ENCODE peak calls at places on chromosomes 12 and 14, in four cellular contexts. X is hepatocyte, R is fibroblast of the aortic adventitia, N is body of pancreas. T is an unnamed sample.

GRCh38 chr12:21527451-21528180 is 1.5 kb downstream of the SPX start:
- DNase-seq in N (peak), R (peak), X (peak), T (peak)

GRCh38 chr12:82099216-82099615 is 259.0 kb downstream of the CCDC59 start:
- DNase-seq in R (no peak), X (no peak), N (no peak), T (no peak)

GRCh38 chr12:6074979-6075585 is 49.4 kb downstream of the VWF start:
- DNase-seq in X (no peak), N (no peak), R (no peak), T (peak)

GRCh38 chr12:72272731-72273498 is 745 bp downstream of the TRHDE start:
- DNase-seq in X (peak), N (peak), R (no peak), T (peak)

GRCh38 chr12:58029260-58029659 is 87.9 kb downstream of the ATP23 start:
- DNase-seq in R (no peak), X (no peak), N (no peak), T (no peak)

GRCh38 chr14:59377991-59378720 is 87.0 kb downstream of the GPR135 start:
- DNase-seq in R (no peak), X (no peak), N (no peak), T (no peak)

GRCh38 chr14:93962701-93963601 is 13.4 kb downstream of the ASB2 start:
- DNase-seq in N (no peak), R (no peak), X (no peak), T (no peak)

GRCh38 chr14:74244115-74244514 is 4.9 kb downstream of the VSX2 start:
- DNase-seq in R (no peak), N (no peak), X (no peak), T (no peak)

GRCh38 chr12:90128526-90128925 is 419.9 kb upstream of the ATP2B1 start:
- DNase-seq in X (no peak), R (no peak), N (no peak), T (no peak)

GRCh38 chr12:102756564-102756963 is 160.5 kb downstream of the PAH start:
- DNase-seq in R (no peak), X (no peak), N (no peak), T (no peak)

GRCh38 chr14:34699873-34700621 is 14.3 kb downstream of the CFL2 start:
- DNase-seq in R (peak), X (peak), N (no peak), T (no peak)

GRCh38 chr12:82426081-82426480 is 67.8 kb downstream of the METTL25 start:
- DNase-seq in R (no peak), N (no peak), X (no peak), T (no peak)

GRCh38 chr12:5503774-5504173 is 71.9 kb downstream of the NTF3 start:
- DNase-seq in R (no peak), X (peak), N (no peak), T (peak)

GRCh38 chr14:95431199-95432145 is 85.0 kb downstream of the SYNE3 start:
- DNase-seq in N (peak), R (peak), X (peak), T (peak)

GRCh38 chr12:64229240-64229639 is 7.1 kb upstream of the KICS2 start:
- DNase-seq in N (no peak), X (no peak), R (no peak), T (no peak)

GRCh38 chr12:131860472-131861260 is 32.5 kb downstream of the MMP17 start:
- DNase-seq in N (no peak), R (peak), X (peak), T (peak)

GRCh38 chr12:113130457-113131135 is 5.0 kb downstream of the RASAL1 start:
- DNase-seq in N (no peak), R (no peak), X (no peak), T (no peak)
- TF ChIP-seq CTCF in N (no peak), R (no peak), X (no peak), T (no peak)

DNA sequence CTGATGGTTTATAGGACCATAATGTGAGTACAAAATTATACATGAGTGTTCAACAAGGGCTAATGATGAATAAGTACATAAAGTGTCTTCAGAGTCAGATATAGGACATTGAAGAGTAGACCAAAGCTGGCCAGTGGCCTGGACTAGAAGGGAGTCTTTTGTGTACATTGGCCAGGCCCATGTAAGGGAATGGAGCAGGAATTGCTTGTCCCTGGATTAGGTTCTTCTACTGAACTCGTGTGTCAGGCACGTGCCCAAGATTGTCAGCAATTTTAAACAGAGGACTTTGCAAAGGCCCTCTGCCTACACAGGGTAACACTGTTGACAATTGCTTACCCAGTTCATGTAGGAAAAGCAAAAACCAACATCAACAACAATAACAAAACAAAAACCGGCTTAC is 196.0 kb upstream of the SEL1L start:
- DNase-seq in X (no peak), N (no peak), R (no peak), T (no peak)
- H3K4me3 ChIP-seq in X (no peak), N (no peak), R (no peak), T (no peak)

GRCh38 chr14:79587194-79587593 is 624.1 kb downstream of the DIO2 start:
- DNase-seq in N (no peak), X (no peak), R (no peak), T (no peak)

GRCh38 chr14:79583738-79584405 is 627.4 kb downstream of the DIO2 start:
- DNase-seq in R (peak), X (no peak), N (no peak), T (no peak)

GRCh38 chr14:79585845-79586244 is 625.5 kb downstream of the DIO2 start:
- DNase-seq in R (peak), X (no peak), N (no peak), T (no peak)

GRCh38 chr14:79586401-79586800 is 624.9 kb downstream of the DIO2 start:
- DNase-seq in N (peak), R (no peak), X (no peak), T (no peak)

DNA sequence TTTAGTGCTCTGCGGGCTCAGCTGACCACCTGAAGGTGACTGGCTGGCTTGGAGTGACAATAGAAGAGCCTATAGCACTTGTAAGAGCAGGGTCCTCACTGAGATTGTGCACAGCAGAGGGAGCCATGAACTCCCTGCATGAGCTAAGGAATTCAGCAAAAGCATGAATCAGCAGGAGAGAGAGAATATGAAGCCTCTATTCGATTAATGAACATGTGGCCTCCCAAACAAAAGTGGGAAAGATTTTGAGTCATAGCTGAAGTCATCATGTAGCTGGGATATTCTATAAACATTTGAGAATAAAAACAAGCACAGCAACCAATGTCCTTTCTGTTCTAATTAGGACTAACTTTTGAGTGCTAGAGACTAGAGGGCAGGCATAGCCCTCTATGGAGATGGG is 626.6 kb downstream of the DIO2 start:
- DNase-seq in X (peak), R (peak), N (no peak), T (no peak)
- TF ChIP-seq CTCF in X (peak), R (peak), N (no peak), T (no peak)

DNA sequence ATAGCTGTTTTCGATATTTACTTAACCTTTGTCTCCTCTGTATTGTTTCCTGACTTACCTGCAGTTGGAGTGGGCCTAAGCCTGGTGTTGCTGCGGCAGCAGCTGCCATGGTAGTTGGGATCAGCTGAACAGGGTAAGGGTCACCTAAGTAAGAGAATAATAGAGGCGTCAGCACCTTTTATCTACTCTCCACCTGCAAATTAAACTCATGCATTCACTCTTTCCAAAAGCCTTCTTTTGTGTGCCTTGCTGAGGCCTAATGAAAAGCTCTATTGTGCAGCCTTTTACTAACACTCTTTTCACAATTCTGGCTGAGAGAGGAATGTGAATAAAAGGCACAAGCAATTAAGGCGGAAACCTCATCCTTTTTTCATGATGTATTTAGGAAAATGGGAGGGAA is 308.7 kb downstream of the SOX5 start:
- DNase-seq in X (no peak), N (no peak), R (no peak), T (no peak)
- H3K4me3 ChIP-seq in X (no peak), N (no peak), R (no peak), T (no peak)

DNA sequence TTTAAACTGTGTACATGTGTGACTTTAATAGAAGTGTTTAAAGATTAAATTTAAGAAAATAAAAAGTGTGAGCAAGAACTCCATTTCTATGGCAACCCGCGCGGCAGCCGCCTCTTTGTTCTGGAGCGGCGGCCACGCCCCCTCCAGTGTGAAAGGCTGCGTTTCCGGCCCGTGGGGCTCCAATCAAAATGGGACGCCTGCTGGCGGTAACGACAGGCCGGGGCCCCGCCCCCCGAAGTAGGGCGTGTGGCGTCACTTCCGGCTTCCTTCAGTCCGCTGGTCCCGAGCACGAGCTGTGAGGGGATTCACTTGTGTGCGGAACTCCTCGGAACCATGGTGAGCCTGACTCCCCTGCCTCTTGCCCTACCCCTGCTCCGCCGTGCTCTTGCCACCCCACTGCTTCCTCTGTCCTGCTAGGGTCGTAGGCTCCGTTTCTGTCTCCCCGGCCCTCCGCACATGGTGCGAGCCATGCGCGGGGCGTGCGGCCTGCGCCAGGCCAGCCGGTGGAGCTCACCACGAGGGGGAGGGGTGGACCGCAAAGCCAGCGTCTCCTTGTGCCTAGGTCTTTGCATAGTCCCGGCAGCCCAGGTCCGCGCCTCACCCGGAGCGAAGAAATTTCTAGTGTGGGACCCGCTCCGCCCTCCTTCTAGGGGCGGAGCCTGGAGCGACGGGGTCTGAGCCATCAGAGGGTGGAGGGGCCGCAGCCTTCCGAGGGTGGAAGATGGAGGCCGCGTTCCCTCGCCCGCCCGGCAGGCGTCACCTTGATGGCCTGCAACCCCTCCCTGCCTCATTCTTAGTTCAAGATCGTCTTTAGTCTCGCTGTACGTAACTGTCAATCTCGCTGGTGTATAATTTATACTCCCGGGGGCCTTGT is at the start of gene CCT2:
- DNase-seq in N (peak), X (peak), R (peak), T (peak)
- TF ChIP-seq CTCF in N (peak), X (peak), R (peak), T (peak)

GRCh38 chr14:77105118-77105517 is 7.1 kb downstream of the CIPC start:
- DNase-seq in X (no peak), R (no peak), N (no peak), T (no peak)

GRCh38 chr14:77105554-77105953 is 7.5 kb downstream of the CIPC start:
- DNase-seq in X (no peak), N (no peak), R (no peak), T (no peak)

GRCh38 chr14:77103954-77104353 is 5.9 kb downstream of the CIPC start:
- DNase-seq in X (no peak), R (no peak), N (no peak), T (no peak)

GRCh38 chr14:77103475-77103874 is 5.4 kb downstream of the CIPC start:
- DNase-seq in N (no peak), X (no peak), R (no peak), T (no peak)

DNA sequence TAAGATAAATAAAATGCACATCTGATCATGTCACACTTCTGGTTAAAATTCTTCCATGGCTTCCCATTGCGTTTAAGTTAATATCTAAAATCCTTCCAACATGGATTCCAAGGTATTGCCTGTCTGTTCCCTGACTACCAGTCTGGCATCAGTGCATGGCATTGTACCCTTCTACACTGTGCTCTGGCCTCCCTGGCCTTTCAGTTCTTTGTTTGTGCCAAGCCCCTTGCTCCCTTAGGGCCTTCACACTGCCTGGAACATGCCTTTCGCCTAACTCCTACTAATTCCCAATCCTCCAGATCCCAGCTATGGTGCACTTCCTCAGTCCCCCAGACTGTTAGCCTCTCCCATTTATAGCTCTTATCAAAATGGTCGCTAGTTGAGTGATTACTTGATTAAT is 6.3 kb downstream of the CIPC start:
- DNase-seq in N (no peak), X (no peak), R (no peak), T (no peak)
- H3K4me3 ChIP-seq in N (no peak), X (no peak), R (no peak), T (no peak)

GRCh38 chr12:123972448-123973401 is at the start of the genes CCDC92 and ZNF664:
- DNase-seq in R (peak), X (peak), N (peak), T (peak)
- TF ChIP-seq CTCF in R (no peak), X (peak), N (peak), T (no peak)

DNA sequence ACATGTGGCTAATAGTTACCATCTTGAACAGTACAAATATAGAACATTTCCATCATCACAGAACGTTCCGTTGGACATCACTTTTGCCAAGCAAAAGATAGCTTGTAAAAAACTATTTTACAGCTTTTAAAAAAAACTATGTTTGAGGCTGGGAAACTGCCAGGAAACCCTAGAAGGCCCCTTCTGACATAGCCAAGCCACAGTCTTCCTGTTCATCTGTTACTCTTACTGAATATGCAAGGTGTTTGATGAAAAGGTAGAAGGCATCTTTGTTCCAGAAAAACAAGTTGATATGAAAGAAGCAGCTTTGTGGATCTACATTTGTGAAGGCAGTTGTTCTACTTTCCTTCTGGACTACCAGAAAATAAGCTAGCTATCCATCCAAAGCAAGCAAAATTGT is 23.6 kb upstream of the WNK1 start:
- DNase-seq in N (no peak), X (no peak), R (no peak), T (no peak)
- H3K4me3 ChIP-seq in N (no peak), X (no peak), R (no peak), T (no peak)

GRCh38 chr14:51651388-51652167 is at the start of gene FRMD6:
- DNase-seq in N (peak), X (peak), R (peak), T (peak)

GRCh38 chr14:51654549-51654879 is 2.8 kb downstream of the FRMD6 start:
- DNase-seq in N (no peak), X (no peak), R (no peak), T (no peak)

GRCh38 chr14:51653855-51654548 is 2.3 kb downstream of the FRMD6 start:
- DNase-seq in N (no peak), R (peak), X (no peak), T (no peak)

GRCh38 chr14:51652168-51653095 is 722 bp downstream of the FRMD6 start:
- DNase-seq in N (peak), X (no peak), R (peak), T (peak)

DNA sequence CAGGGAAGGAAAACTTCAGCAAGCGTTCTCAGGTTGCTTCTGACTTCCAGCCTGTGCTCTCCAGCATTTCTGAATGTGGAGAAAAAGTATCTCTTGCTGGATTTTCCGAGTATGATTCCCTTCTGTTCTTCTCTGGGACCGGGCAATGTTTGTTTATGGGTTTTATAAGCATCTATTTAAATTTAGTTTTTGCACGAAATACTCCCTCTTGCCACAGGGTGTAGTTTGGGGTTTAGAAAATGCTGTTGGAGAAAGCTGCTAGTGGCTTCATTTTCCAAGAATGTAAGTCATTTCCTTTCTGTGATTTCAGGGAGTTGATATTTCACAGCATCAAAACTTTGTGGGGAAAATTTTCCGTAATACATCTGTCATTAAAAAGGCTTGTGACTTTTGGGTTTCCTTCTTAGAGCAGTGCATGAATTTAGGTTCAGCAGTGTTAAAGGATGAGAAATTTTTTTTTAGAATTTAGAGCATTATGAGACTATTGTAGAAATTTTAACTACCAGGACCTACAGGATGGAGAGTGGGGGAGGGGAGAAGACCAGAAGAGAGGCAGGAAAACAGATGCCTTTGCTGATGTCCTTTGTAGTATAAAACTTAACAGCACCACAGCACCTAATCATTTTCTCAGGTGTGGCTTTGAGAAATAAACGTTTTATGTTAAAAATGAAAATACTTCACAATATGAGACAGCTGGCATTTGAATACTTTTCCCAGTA is 1.5 kb downstream of the FRMD6 start:
- DNase-seq in N (no peak), X (peak), R (peak), T (no peak)
- TF ChIP-seq CTCF in N (peak), X (peak), R (peak), T (no peak)

DNA sequence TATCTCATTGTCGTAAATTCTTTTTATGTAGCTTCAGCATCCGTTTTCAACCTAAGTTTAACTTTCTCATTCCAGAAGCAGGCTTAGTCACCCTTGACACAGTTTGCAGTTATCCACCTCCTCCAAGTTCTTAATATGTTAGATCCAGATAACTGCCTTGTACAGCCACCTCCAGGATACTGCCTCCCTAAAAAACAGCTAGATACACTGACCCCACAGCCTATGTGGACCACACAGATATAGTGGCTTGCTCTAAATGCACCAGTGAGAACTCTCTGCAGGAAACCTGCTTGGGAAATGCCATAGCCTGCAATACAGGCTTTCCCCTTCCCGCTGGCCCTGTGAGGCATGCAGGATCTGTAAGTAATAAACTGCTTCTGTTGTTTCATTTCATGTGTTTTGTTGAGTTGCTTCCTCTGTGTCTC is 11.1 kb upstream of the RTL1 start:
- DNase-seq in N (no peak), X (no peak), R (peak), T (no peak)
- H3K4me3 ChIP-seq in N (no peak), X (no peak), R (no peak), T (no peak)

T was measured in colonic mucosa.